ENCODE peak calls at places on chromosomes 5 and 9, in four cellular contexts. T, Q, G and W are unnamed samples.

GRCh38 chr5:160567031-160567705 is 145.5 kb downstream of the PTTG1 start:
- DNase-seq in T (no peak), Q (no peak), G (no peak), W (no peak)

GRCh38 chr5:125295405-125295872 is 549.0 kb upstream of the ZNF608 start:
- DNase-seq in T (no peak), Q (no peak), G (no peak), W (no peak)

GRCh38 chr5:65927497-65928340 is 1.3 kb downstream of the ERBIN start:
- DNase-seq in T (no peak), Q (no peak), G (peak), W (no peak)

GRCh38 chr9:130927338-130927737 is 11.7 kb downstream of the FIBCD1 start:
- DNase-seq in T (no peak), Q (no peak), G (no peak), W (no peak)

GRCh38 chr5:9927106-9927505 is 297.0 kb upstream of the TAS2R1 start:
- DNase-seq in T (no peak), Q (no peak), G (no peak), W (peak)

GRCh38 chr9:10366171-10366779 is 246.5 kb downstream of the PTPRD start:
- DNase-seq in T (peak), Q (peak), G (peak), W (peak)

GRCh38 chr5:98308231-98308630 is 465.2 kb upstream of the RGMB start:
- DNase-seq in T (no peak), Q (no peak), G (no peak), W (no peak)

GRCh38 chr9:93540305-93540704 is 36.1 kb upstream of the PHF2 start:
- DNase-seq in T (no peak), Q (no peak), G (no peak), W (no peak)

GRCh38 chr5:66538531-66538930 is 57.7 kb upstream of the MAST4 start:
- DNase-seq in T (no peak), Q (no peak), G (no peak), W (no peak)

GRCh38 chr9:129191234-129191633 is 13.2 kb upstream of the IER5L start:
- DNase-seq in T (no peak), Q (no peak), G (no peak), W (no peak)

GRCh38 chr9:127426756-127427155 is 2.6 kb downstream of the ZNF79 start:
- DNase-seq in T (no peak), Q (no peak), G (no peak), W (no peak)

GRCh38 chr5:83718195-83718825 is 2.3 kb downstream of the HAPLN1 start:
- DNase-seq in T (peak), Q (peak), G (peak), W (peak)

GRCh38 chr9:108109927-108110326 is 620.4 kb upstream of the KLF4 start:
- DNase-seq in T (no peak), Q (no peak), G (no peak), W (no peak)

GRCh38 chr9:135508211-135508820 is 7.8 kb downstream of the MRPS2 start:
- DNase-seq in T (no peak), Q (no peak), G (peak), W (no peak)
- TF ChIP-seq YY1 in T (no peak), Q (no peak), G (no peak), W (no peak)

DNA sequence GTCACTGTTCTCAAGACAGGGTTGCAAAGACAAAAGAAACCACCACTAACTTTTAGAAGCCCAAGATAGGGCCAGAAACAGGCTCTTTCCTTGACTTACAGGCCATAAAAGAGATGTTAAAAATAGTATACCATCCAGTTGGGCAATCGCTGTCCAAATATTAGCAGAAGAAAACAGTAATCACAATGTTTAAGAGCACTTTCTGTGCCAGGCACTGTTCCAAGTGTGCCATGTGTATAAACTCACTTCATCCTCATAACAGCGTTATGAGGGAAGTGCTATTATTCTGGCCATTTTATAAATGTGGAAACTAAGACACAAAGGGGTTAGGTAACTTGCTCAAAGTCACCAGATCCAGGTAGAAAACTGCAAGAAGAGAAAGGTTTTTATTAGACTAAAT is 111.7 kb downstream of the KCNN2 start:
- DNase-seq in T (no peak), Q (no peak), G (no peak), W (no peak)
- TF ChIP-seq YY1 in T (no peak), Q (no peak), G (no peak), W (no peak)

DNA sequence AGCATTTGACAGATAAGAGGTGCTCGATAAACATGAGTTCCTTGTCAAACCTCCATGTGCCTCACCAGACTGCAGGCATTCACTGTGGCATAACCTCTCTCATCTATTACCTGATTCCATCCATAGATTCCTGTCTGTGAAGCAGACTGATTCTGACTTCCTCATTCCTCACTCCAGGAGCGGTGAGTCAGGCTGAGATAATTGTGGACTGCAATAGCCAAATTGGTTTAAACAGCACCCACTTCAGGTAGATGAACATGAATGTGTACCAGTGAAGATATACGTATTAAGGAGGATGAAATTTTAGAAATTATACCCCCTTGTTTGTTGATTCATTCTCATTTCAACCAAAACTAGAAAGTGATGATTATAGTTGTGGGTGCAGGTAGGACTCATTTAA is 391.2 kb downstream of the HINT1 start:
- DNase-seq in T (peak), Q (no peak), G (no peak), W (no peak)
- TF ChIP-seq YY1 in T (peak), Q (no peak), G (no peak), W (no peak)

DNA sequence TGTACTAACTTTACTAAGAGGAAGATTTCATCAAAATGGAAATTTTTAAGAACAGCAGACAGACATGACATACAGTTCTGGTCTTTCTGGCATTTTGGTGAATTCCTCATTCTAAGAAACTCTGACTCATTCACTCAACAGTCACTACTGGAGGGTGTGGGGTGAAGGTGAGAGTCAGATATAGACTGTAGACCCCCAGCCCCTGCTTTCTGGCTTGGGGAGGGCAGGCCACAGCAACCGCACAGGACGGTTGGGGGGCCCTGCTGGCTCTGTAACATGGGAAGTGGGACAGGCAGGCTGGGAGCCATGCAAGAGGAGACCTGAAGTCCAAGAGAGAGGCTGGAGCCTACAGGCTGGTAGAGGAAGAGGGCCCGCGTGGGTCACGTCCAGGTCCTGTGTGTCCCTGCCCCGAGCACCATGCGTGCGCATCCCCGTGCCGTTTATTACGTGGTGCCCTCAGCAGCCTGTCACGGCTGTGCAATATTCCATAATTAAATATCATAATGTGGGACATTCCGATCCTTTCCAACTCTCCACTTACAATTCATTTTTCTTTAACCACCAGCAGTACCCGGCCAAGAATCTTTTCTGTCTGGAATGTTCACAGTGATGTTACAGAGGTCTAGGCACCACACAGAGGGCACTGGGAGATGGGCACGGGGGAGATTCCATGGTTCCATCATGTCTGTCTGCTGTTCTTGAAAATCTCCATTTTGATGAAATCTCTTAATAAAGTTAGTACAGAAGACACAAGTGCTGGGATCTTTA is 75.6 kb downstream of the SEMA4D start:
- DNase-seq in T (no peak), Q (no peak), G (no peak), W (no peak)
- TF ChIP-seq YY1 in T (no peak), Q (no peak), G (no peak), W (no peak)

DNA sequence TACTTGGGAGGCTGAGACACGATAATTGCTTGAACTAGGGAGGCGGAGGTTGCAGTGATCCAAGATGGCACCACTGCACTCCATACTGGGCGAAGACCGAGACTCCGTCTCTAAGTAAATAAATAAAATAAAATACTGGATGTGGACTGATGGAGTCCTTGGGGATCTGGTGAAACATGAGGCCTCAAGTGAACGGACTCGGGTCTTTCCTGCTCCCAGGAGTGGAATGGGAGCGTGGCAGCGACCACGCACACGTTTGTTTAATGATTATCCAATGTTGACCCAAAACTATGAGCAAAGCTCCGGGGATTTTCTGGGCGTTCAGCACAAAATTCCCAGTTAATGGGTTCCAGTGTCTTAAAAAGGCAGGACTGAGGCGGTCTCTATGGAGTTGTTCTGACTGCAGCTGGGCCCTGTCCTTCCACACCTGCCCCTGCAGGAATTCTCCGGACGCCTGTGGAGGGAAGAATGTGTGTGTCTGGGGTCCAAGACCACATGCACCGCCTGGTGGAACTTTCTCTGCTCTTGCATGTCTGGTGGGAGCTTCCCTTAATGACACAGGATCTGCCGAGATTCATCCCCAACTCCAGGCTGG is 26.6 kb downstream of the NEK6 start:
- DNase-seq in T (no peak), Q (no peak), G (no peak), W (no peak)
- TF ChIP-seq YY1 in T (no peak), Q (no peak), G (no peak), W (no peak)

GRCh38 chr9:136022731-136023400 is 61.7 kb upstream of the UBAC1 start:
- DNase-seq in T (no peak), Q (no peak), G (peak), W (no peak)

GRCh38 chr9:136020671-136021070 is 59.5 kb upstream of the UBAC1 start:
- DNase-seq in T (no peak), Q (no peak), G (no peak), W (no peak)

GRCh38 chr9:136020206-136020605 is 59.0 kb upstream of the UBAC1 start:
- DNase-seq in T (no peak), Q (no peak), G (peak), W (no peak)

GRCh38 chr9:136021891-136022681 is 60.9 kb upstream of the UBAC1 start:
- DNase-seq in T (no peak), Q (no peak), G (no peak), W (no peak)

DNA sequence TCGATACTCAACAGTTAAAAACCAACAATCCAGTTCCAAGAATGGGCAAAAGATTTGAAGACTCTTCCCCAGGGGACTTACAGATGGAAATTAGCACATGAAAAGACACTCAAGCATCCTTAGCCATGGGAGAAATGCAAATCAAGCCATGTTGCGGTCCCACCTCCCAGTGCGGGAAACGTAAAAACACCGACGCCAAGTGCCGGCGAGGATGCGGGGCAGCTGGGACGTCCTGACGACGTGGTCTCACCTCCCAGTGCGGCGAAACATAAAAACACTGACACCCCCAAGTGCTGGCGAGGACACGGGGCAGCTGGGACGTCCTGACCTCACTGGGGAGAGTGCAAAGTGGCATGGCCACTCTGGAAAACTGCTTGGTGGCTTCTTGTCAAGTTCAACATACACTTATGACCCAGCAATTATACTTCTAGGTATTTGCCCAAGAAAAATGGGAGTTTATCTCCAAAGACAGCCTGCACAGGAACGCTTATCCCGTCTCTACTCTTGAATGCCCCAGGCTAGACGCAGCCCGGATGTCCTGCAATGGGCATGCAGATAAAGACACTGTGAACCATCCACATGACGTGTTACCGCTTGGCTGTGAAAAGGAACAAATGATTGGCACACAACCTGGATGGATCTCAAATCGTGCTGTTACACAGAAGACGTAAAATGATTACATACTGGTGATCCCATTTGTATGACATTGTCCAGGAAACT is 60.2 kb upstream of the UBAC1 start:
- DNase-seq in T (no peak), Q (no peak), G (no peak), W (peak)
- TF ChIP-seq YY1 in T (no peak), Q (no peak), G (no peak), W (no peak)

GRCh38 chr9:13443380-13444271 is 164.1 kb upstream of the MPDZ start:
- DNase-seq in T (no peak), Q (no peak), G (no peak), W (no peak)

GRCh38 chr9:13446261-13446660 is 166.8 kb upstream of the MPDZ start:
- DNase-seq in T (no peak), Q (no peak), G (no peak), W (no peak)

GRCh38 chr9:13444272-13444608 is 164.7 kb upstream of the MPDZ start:
- DNase-seq in T (no peak), Q (no peak), G (no peak), W (no peak)

GRCh38 chr9:13444696-13445095 is 165.2 kb upstream of the MPDZ start:
- DNase-seq in T (no peak), Q (no peak), G (no peak), W (no peak)

DNA sequence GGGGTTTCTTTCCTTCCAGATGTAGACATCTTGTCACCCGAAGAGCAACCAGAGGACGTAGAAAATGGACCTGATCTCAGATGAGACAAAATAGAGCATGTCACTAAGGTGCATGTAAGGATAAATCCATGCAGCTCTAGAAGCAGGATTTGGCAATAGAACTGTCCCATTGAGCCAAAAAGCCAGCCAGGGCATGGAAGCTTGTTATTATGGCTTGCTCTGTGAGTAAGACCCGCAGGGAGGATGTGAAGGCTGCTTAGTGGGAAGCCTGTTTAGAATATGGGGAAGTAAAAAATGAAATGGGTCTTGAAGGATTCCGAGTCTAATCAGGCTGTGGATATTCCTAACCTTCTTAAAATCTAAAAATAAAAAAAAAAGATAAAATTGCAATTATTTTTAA is 165.6 kb upstream of the MPDZ start:
- DNase-seq in T (no peak), Q (no peak), G (no peak), W (no peak)
- TF ChIP-seq YY1 in T (no peak), Q (no peak), G (no peak), W (no peak)